ENCODE peak calls at places on chromosome 16, in nine cellular contexts. P, S, C, G, F, N, J, I and E are unnamed samples.
A peak's percentile ranks its signal among the peaks of the same experiment; 100 is the strongest.

GRCh38 chr16:2691491-2692248 is 9.3 kb downstream of the KCTD5 start:
- DNase-seq in N (no peak), C (peak; percentile 48), F (no peak), P (no peak), J (no peak), G (no peak), S (no peak), I (no peak), E (no peak)

GRCh38 chr16:62034236-62035114 is 1.8 kb downstream of the CDH8 start:
- DNase-seq in N (no peak), C (no peak), I (no peak), J (no peak), S (peak; percentile 45), P (no peak), G (no peak), F (no peak), E (no peak)

GRCh38 chr16:12188674-12189249 is 212.2 kb downstream of the SNX29 start:
- DNase-seq in S (no peak), J (no peak), N (no peak), F (no peak), P (no peak), C (no peak), G (no peak), I (no peak), E (peak; percentile 30)

GRCh38 chr16:49608801-49609200 is 235.2 kb downstream of the C16orf78 start:
- DNase-seq in P (peak; percentile 60), G (peak; percentile 38), N (peak; percentile 61), I (peak; percentile 24), C (no peak), F (peak; percentile 66), J (no peak), S (peak; percentile 50), E (no peak)

GRCh38 chr16:13453325-13453724 is 466.6 kb upstream of the ERCC4 start:
- DNase-seq in I (no peak), G (no peak), C (peak; percentile 21), N (no peak), S (no peak), J (no peak), P (peak; percentile 8), F (no peak), E (peak; percentile 71)

GRCh38 chr16:25279491-25279890 is 21.8 kb upstream of the ZKSCAN2 start:
- DNase-seq in G (no peak), C (no peak), N (no peak), P (no peak), S (no peak), F (no peak), I (no peak), J (no peak), E (peak; percentile 53)

GRCh38 chr16:74574146-74574545 is 32.8 kb downstream of the GLG1 start:
- DNase-seq in P (no peak), C (no peak), S (no peak), I (no peak), N (no peak), J (no peak), G (no peak), F (no peak), E (no peak)

GRCh38 chr16:24800586-24800985 is 45.2 kb upstream of the SLC5A11 start:
- DNase-seq in N (peak; percentile 65), C (no peak), I (no peak), P (no peak), S (no peak), G (peak; percentile 35), F (no peak), J (no peak), E (peak; percentile 72)

GRCh38 chr16:8673611-8674412 is 605 bp upstream of the ABAT start:
- DNase-seq in N (no peak), S (no peak), C (no peak), G (no peak), J (no peak), F (no peak), I (no peak), P (no peak), E (no peak)

GRCh38 chr16:11445486-11445885 is 100.2 kb downstream of the RMI2 start:
- DNase-seq in P (no peak), F (no peak), I (no peak), C (no peak), S (no peak), G (no peak), J (no peak), N (no peak), E (no peak)

GRCh38 chr16:51084074-51084928 is 66.8 kb downstream of the SALL1 start:
- DNase-seq in I (no peak), S (no peak), F (no peak), P (no peak), G (no peak), C (no peak), N (no peak), J (no peak), E (no peak)
- TF ChIP-seq CTCF in I (no peak), S (peak; percentile 28), F (no peak), P (no peak), G (no peak), C (no peak), N (no peak), J (no peak), E (no peak)

GRCh38 chr16:28543072-28543471 is 4.3 kb upstream of the NUPR1 start:
- DNase-seq in C (no peak), F (peak; percentile 75), P (no peak), N (no peak), G (no peak), S (no peak), J (no peak), I (no peak), E (peak; percentile 30)
- H3K27ac ChIP-seq in C (no peak overlapping the region), F (no peak overlapping the region), P (no peak overlapping the region), N (no peak overlapping the region), G (no peak overlapping the region), S (no peak overlapping the region), J (no peak overlapping the region), I (no peak overlapping the region), E (no peak overlapping the region)

DNA sequence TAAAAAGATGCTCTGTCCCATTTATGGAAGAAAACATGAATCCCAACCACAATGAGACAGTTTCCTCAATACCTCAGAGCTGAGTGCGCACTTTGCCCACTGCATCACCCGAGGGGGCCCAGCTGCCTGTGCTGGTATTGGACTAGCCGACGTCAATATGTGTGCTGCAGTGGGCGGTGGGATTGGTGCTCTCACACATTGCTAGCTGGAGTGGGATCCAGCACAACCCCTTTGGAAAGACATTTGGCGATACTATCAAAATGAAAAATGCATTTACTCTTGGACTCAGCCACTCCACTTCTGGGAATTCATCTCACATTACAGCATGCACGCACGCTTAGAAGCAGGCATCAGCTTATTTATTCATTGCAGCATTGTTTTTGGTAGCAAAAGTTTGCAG is 289.2 kb upstream of the FOXF1 start:
- DNase-seq in I (no peak), G (no peak), P (no peak), N (peak; percentile 98), F (no peak), S (no peak), J (no peak), C (peak; percentile 7), E (no peak)
- H3K27me3 ChIP-seq in I (peaks cover 55% of the 10 kb centered on the region), G (peaks cover 16% of the 10 kb centered on the region), P (no peaks in the 10 kb centered on the region), N (no peaks in the 10 kb centered on the region), F (peaks cover 74% of the 10 kb centered on the region), S (no peaks in the 10 kb centered on the region), J (peaks cover 47% of the 10 kb centered on the region), C (no peaks in the 10 kb centered on the region), E (no peaks in the 10 kb centered on the region)

GRCh38 chr16:4280625-4281024 is 7.8 kb upstream of the TFAP4 start:
- DNase-seq in I (no peak), J (no peak), N (no peak), P (no peak), S (no peak), F (no peak), C (no peak), G (no peak), E (no peak)
- TF ChIP-seq CTCF in I (no peak), J (no peak), N (no peak), P (no peak), S (no peak), F (no peak), C (no peak), G (no peak), E (no peak)

GRCh38 chr16:70421473-70422311 is 17.2 kb downstream of the ST3GAL2 start:
- DNase-seq in I (no peak), J (no peak), C (no peak), N (no peak), S (no peak), F (no peak), P (no peak), G (no peak), E (no peak)
- H3K27ac ChIP-seq in I (no peak overlapping the region), J (no peak overlapping the region), C (no peak overlapping the region), N (no peak overlapping the region), S (no peak overlapping the region), F (no peak overlapping the region), P (peak overlapping the region; percentile 72), G (no peak overlapping the region), E (no peak overlapping the region)

DNA sequence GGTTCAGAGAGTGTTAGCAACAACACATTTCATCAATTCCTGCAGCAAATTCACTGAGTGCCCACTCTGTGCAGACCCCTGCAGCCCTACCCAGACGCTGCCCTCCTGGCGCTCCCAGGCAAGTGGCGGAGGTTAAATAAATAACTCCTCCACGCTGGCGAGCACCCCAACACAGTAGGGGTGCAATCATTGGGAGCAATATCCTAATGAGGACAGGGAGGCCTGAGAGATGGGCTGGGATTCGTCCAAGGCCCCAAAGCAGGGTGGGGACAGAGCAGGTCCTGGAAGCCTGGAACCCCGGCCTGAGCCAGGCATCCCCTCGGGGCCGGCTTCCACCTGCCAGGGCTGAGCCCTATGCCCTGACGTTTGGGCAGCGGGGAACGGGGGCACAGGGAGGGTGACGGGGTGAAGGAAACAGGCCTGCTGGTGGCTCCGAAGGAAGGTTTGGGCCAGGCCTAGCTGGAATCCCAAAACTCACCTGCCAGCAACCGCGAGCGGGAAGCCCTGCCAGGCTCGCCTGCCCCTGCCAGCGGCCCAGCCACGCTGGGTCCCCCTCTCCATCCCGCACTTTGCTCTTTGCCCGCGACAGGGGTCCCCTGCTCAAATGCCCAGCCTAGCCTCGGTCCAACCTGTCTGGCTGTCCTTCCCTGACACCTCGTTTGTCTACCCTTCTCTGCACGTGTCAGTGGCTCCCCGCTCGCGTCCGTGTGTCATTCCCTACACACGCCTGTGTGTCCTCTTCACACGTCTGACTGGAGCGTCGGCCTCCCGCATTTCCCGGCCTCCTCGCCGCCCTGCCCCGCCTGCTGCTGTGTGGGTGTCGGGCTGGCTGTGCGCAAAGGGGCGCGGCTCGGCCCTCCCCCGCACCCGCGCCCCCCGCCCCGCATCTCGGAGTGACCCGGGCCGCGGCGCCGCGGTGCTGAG is 721 bp upstream of the BEAN1 start:
- DNase-seq in G (no peak), C (no peak), F (peak; percentile 62), J (no peak), S (no peak), I (no peak), P (peak; percentile 38), N (no peak), E (no peak)
- H3K27me3 ChIP-seq in G (peaks cover 58% of the 10 kb centered on the region), C (peaks cover 19% of the 10 kb centered on the region), F (peaks cover 38% of the 10 kb centered on the region), J (peaks cover 29% of the 10 kb centered on the region), S (peaks cover 48% of the 10 kb centered on the region), I (peaks cover 24% of the 10 kb centered on the region), P (peaks cover 61% of the 10 kb centered on the region), N (peaks cover 75% of the 10 kb centered on the region), E (peaks cover 76% of the 10 kb centered on the region)

DNA sequence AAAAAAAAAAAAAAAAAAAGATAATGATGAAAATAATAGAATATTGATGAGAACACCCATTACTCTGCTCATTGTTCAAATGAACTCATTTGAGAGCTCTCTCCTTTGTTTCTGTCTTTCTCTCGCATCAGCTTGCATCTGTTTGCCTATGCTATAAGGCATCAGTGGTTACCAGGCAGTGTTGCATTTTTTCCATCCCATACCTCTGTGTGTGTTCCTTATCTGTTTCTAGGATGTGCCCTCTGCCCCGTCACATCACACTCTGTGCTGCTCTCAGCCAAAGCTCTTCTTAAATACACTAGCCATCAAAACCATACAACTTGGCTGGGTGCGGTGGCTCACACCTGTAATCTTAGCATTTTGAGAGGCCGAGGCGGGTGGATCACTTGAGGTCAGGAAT is 568.2 kb downstream of the WWOX start:
- DNase-seq in J (no peak), S (no peak), I (no peak), P (no peak), G (no peak), C (no peak), N (no peak), F (no peak), E (no peak)
- TF ChIP-seq CTCF in J (no peak), S (no peak), I (no peak), P (no peak), G (no peak), C (no peak), N (no peak), F (no peak), E (no peak)